ENCODE peak calls at places on chromosomes 16 and 17, in four cellular contexts. F is GM12865, A is AG10803, L is esophagus squamous epithelium. N is an unnamed sample.
A peak's percentile ranks its signal among the peaks of the same experiment; 100 is the strongest.

GRCh38 chr17:15260376-15261062 is 4.6 kb downstream of the PMP22 start:
- DNase-seq in F (peak; percentile 33), A (peak; percentile 89), L (no peak), N (peak; percentile 92)

GRCh38 chr16:3864562-3864961 is 16.0 kb downstream of the CREBBP start:
- DNase-seq in F (no peak), A (no peak), L (no peak), N (no peak)

GRCh38 chr16:17416461-17417221 is 54.1 kb downstream of the XYLT1 start:
- DNase-seq in F (peak; percentile 91), A (peak; percentile 83), L (no peak), N (no peak)

GRCh38 chr16:11533588-11533987 is 53.1 kb downstream of the LITAF start:
- DNase-seq in F (no peak), A (no peak), L (no peak), N (no peak)

GRCh38 chr17:30267625-30268024 is 24.1 kb downstream of the BLMH start:
- DNase-seq in F (no peak), A (no peak), L (no peak), N (no peak)

GRCh38 chr16:69888005-69888560 is 63.1 kb upstream of the CLEC18A start:
- DNase-seq in F (no peak), A (no peak), L (no peak), N (no peak)

GRCh38 chr16:35743101-35743692 is 2283.8 kb downstream of the TP53TG3F start:
- DNase-seq in F (no peak), A (no peak), L (no peak), N (no peak)

GRCh38 chr16:67656344-67657016 is 3.6 kb downstream of the ACD start:
- DNase-seq in F (no peak), A (no peak), L (no peak), N (no peak)

GRCh38 chr17:56119191-56119590 is 34.1 kb upstream of the ANKFN1 start:
- DNase-seq in F (no peak), A (no peak), L (no peak), N (no peak)

GRCh38 chr16:54466233-54466632 is 179.6 kb upstream of the IRX3 start:
- DNase-seq in F (no peak), A (no peak), L (no peak), N (no peak)

GRCh38 chr16:3012246-3012645 is 477 bp upstream of the CLDN9 start:
- DNase-seq in F (no peak), A (no peak), L (no peak), N (peak; percentile 64)

GRCh38 chr17:74888440-74888839 is 5.0 kb downstream of the FADS6 start:
- DNase-seq in F (no peak), A (no peak), L (no peak), N (no peak)
- TF ChIP-seq CTCF in F (no peak), A (no peak), L (no peak), N (no peak)

GRCh38 chr17:48021964-48022363 is 15.6 kb downstream of the COPZ2 start:
- DNase-seq in F (no peak), A (no peak), L (no peak), N (no peak)

GRCh38 chr17:48024149-48025039 is 13.2 kb downstream of the COPZ2 start:
- DNase-seq in F (peak; percentile 50), A (peak; percentile 84), L (no peak), N (no peak)

GRCh38 chr17:48025040-48025903 is 12.3 kb downstream of the COPZ2 start:
- DNase-seq in F (peak; percentile 98), A (peak; percentile 95), L (peak; percentile 86), N (peak; percentile 94)

GRCh38 chr17:48022906-48023305 is 14.7 kb downstream of the COPZ2 start:
- DNase-seq in F (no peak), A (no peak), L (no peak), N (no peak)

GRCh38 chr17:48023408-48024148 is 14.0 kb downstream of the COPZ2 start:
- DNase-seq in F (peak; percentile 30), A (peak; percentile 77), L (peak; percentile 19), N (peak; percentile 74)
- TF ChIP-seq CTCF in F (no peak), A (no peak), L (no peak), N (peak; percentile 24)

GRCh38 chr17:80292557-80292956 is 31.9 kb downstream of the RNF213 start:
- DNase-seq in F (no peak), A (no peak), L (no peak), N (no peak)
- TF ChIP-seq CTCF in F (no peak), A (no peak), L (no peak), N (no peak)

DNA sequence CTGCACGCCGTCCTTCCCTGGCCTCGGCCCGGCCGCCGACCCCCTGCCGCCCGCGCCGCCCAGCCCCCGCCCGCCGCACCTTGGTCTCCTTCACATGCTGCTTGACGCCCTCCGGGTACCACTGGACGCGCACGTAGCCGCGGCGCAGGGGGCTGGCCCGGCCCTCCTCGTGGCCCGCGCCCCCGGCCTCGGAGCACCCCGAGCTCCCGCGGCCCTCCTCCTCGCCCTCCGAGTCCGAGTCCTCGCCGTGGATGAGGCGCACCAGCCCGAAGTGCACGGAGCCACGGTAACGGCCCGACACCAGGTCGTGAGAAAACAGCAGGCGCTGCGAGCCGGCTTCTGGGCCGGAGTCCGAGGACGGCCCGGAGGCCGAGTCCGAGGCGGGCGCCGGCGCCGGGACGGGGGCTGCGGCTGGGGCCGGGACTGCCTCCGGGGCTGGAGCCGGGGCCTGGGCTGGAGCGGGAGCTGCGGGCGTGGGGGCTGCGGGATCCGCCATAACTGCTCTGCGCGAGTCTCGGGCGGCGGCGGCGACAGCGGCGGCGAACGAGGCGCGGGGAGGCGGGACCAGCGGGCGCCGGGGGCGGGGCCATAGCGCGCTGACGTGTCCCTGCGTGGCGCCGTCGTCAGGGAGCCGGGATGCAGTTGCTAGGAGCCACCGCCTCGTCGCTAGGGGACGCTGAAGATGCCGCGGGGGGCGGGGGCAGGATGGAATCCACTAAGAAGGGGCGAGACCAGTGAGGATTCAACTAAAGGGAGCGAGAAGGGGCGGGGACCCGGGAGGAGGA is at the start of gene UBE2O:
- DNase-seq in F (peak; percentile 92), A (peak; percentile 79), L (peak; percentile 54), N (peak; percentile 85)
- TF ChIP-seq CTCF in F (peak; percentile 63), A (peak; percentile 44), L (peak; percentile 21), N (peak; percentile 33)

DNA sequence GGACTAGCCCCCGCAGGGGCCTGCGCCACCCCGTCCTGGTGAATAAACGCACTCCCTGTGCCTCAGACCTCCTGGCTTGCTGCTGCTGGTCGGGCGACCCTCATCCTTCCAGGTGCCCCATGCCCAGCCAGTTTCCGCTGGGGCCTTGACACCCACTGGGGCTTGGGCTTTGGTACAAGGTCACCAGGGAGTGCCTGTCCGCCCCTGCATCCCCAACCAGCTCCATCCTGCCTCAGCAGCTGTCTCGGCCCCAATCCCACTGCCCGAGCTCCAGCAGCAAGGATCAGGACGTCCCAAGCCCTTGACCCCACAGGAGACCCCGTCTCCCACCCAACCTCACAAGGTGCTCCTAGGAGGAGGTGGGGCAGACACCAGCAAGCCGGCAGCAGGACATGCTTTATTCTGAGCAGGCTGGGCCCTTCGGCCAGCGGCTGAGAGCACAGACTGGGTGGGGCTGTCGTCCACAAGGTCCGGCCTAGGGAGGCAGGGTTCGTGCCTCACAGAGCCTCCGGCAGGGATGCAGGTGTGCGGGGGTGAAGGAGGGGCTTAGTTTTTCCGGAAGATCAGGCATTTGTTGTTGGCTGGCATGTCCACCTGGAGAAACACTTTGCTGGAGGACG is 1.9 kb downstream of the METTL26 start:
- DNase-seq in F (no peak), A (no peak), L (no peak), N (no peak)
- TF ChIP-seq CTCF in F (no peak), A (no peak), L (no peak), N (no peak)

GRCh38 chr17:78689029-78689428 is 93.0 kb downstream of the CYTH1 start:
- DNase-seq in F (peak; percentile 51), A (no peak), L (no peak), N (no peak)
- TF ChIP-seq CTCF in F (peak; percentile 40), A (no peak), L (no peak), N (no peak)

DNA sequence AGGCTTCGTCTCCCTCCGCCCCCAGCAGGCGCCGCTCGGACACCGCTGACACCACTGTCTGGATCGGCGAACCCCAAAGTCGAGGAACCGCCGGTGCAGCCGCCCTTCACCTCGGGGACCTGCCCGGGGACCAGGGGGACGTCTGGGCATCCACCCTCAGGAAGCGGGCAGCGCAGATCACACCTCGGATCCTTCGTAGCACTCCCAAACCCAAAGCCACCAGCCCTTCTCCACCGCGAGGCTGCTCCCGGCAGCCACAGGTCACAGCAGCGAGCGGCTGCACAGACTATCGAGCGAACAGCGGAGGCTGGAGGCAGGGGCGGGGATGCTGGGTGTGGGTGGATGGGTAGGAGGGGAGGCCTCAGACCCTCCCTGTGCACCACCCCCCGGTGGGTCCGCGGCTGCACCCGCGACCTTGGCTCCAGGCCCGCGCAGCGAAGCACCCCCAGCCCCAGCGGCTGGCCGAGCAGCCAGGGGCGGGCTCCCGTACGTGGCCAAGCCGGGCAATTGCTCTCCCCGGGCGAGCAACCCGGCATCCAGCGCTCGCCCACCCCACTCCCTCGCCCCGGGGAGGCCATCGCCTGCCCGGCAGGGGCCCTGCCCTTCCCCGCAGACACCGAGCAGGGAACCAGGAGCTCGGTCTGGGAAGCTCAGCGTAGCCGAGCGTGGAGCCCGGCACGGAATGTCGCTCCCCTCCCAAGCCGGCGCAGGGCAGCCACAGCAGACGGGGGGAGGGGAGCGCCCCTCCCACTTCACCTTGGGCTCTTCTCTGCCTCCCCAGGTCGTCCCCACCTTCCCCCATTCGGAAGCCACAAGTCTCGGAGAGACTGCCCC is 1.0 kb downstream of the SDK2 start:
- DNase-seq in F (no peak), A (no peak), L (no peak), N (peak; percentile 68)
- TF ChIP-seq CTCF in F (peak; percentile 5), A (peak; percentile 17), L (no peak), N (no peak)

DNA sequence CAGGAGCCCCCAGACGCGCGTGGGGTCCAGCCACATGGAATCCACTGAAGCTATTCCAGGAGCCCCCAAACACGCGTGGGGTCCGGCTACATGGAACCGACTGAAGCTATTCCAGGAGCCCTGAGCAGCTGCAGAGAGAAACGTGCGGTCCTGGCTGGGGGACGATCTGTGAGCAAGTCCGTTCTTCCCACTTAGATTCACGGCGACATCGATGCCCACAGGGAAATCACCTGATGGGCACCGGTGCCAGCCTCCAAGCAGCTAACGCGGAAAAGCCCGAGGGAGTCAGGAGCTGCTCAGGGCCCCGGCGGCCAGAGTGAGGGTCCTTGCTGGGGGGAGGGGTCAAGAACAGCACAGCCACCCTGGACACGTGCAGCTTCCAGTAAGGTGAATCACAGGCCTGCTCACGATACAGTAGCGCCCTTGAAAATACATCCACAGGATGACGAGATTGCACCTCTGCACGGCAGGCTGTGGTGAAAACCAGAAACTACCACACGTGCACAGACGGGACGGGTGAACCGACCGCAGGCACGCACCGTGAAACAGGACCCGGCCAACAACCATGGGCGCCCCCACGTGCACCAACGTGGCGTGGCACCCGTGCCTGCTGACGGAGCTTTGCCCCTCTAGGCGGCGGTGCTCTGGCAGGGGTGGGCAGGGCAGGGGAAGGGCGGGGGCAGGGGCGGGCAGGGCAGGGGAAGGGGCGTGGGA is 77.7 kb upstream of the GNG13 start:
- DNase-seq in F (no peak), A (peak; percentile 14), L (no peak), N (no peak)
- TF ChIP-seq CTCF in F (no peak), A (no peak), L (no peak), N (no peak)